ENCODE peak calls at places on chromosomes 4 and X, in seven cellular contexts. P is IMR-90, C is H9, Q is H1, L is mesendoderm, H is mesenchymal stem cell, Y is trophoblast cell. J is an unnamed sample.

GRCh38 chrX:30170900-30171299 is 44.5 kb upstream of the MAGEB2 start:
- DNase-seq in C (no peak), Y (no peak), H (no peak), L (no peak), P (no peak), Q (no peak), J (no peak)

GRCh38 chr4:176274441-176274840 is 5.4 kb upstream of the ASB5 start:
- DNase-seq in C (no peak), H (no peak), P (no peak), Q (no peak), Y (peak), L (no peak), J (no peak)

GRCh38 chr4:36757623-36758311 is 476.4 kb downstream of the DTHD1 start:
- DNase-seq in P (no peak), L (peak), Y (no peak), Q (no peak), C (no peak), H (no peak), J (no peak)

GRCh38 chr4:116027311-116027710 is 913.9 kb upstream of the NDST4 start:
- DNase-seq in H (no peak), P (no peak), Q (no peak), C (no peak), L (peak), Y (no peak), J (no peak)

GRCh38 chrX:104122829-104123228 is 10.5 kb downstream of the ZCCHC18 start:
- DNase-seq in L (no peak), Y (no peak), Q (no peak), P (no peak), C (no peak), H (no peak), J (no peak)

GRCh38 chr4:1216869-1217294 is 32.0 kb downstream of the CTBP1 start:
- DNase-seq in Q (no peak), C (no peak), P (no peak), H (no peak), L (no peak), Y (no peak), J (no peak)

GRCh38 chrX:52574416-52575275 is 57.8 kb upstream of the XAGE1B start:
- DNase-seq in H (peak), Y (peak), C (no peak), P (peak), Q (no peak), L (peak), J (peak)

GRCh38 chrX:46169808-46170207 is 375.4 kb downstream of the ZNF674 start:
- DNase-seq in C (no peak), H (no peak), Y (peak), P (no peak), Q (no peak), L (no peak), J (no peak)

GRCh38 chr4:153082322-153083301 is 121.6 kb upstream of the TRIM2 start:
- DNase-seq in L (no peak), P (no peak), Y (no peak), Q (no peak), C (no peak), H (peak), J (no peak)

GRCh38 chr4:25098964-25099843 is 61.0 kb downstream of the SEPSECS start:
- DNase-seq in L (peak), H (no peak), Y (peak), Q (no peak), C (no peak), P (peak), J (no peak)

GRCh38 chr4:156686120-156686519 is 285.5 kb downstream of the PDGFC start:
- DNase-seq in P (peak), C (no peak), Y (peak), H (peak), Q (no peak), L (no peak), J (no peak)

GRCh38 chrX:47815901-47816845 is 20.5 kb upstream of the ZNF81 start:
- DNase-seq in Q (no peak), P (no peak), C (peak), H (no peak), Y (no peak), L (peak), J (no peak)

GRCh38 chrX:75623535-75623934 is 100.7 kb upstream of the ZDHHC15 start:
- DNase-seq in Q (no peak), Y (peak), C (no peak), H (no peak), P (no peak), L (peak), J (no peak)

GRCh38 chrX:153773741-153774575 is 6.9 kb upstream of the SRPK3 start:
- DNase-seq in L (no peak), H (no peak), P (no peak), C (no peak), Y (no peak), Q (no peak), J (no peak)

GRCh38 chr4:26945794-26946193 is 85.2 kb downstream of the STIM2 start:
- DNase-seq in Q (no peak), C (no peak), H (no peak), Y (no peak), P (no peak), L (no peak), J (no peak)

GRCh38 chrX:25873196-25873595 is 264.9 kb upstream of the MAGEB18 start:
- DNase-seq in Q (no peak), Y (no peak), L (no peak), H (no peak), P (no peak), C (no peak), J (no peak)

GRCh38 chr4:139142097-139142496 is 34.9 kb downstream of the ELF2 start:
- DNase-seq in C (no peak), H (no peak), P (no peak), Q (no peak), L (no peak), Y (no peak), J (no peak)

GRCh38 chr4:151921371-151921770 is 160.6 kb upstream of the GATB start:
- DNase-seq in Q (no peak), P (peak), L (no peak), C (no peak), H (peak), Y (no peak), J (no peak)

GRCh38 chr4:36815536-36815935 is 429.0 kb upstream of the NWD2 start:
- DNase-seq in P (no peak), Y (no peak), H (no peak), Q (no peak), C (no peak), L (no peak), J (no peak)

GRCh38 chr4:7763788-7764187 is 175.9 kb downstream of the AFAP1 start:
- DNase-seq in P (peak), L (peak), C (no peak), H (peak), Q (no peak), Y (peak), J (no peak)

GRCh38 chrX:150540965-150541364 is 27.5 kb upstream of the MTM1 start:
- DNase-seq in H (no peak), L (no peak), P (no peak), Q (no peak), C (no peak), Y (no peak), J (no peak)

GRCh38 chr4:62431513-62431912 is 1231.4 kb downstream of the ADGRL3 start:
- DNase-seq in Q (no peak), H (no peak), L (no peak), C (peak), Y (no peak), P (no peak), J (no peak)

GRCh38 chrX:105564536-105564935 is 257.8 kb upstream of the NRK start:
- DNase-seq in L (no peak), Q (no peak), H (peak), Y (no peak), C (no peak), P (peak), J (no peak)

GRCh38 chr4:139555073-139555704 is 830 bp downstream of the SETD7 start:
- DNase-seq in H (peak), P (peak), Y (peak), C (peak), Q (no peak), L (peak), J (peak)

DNA sequence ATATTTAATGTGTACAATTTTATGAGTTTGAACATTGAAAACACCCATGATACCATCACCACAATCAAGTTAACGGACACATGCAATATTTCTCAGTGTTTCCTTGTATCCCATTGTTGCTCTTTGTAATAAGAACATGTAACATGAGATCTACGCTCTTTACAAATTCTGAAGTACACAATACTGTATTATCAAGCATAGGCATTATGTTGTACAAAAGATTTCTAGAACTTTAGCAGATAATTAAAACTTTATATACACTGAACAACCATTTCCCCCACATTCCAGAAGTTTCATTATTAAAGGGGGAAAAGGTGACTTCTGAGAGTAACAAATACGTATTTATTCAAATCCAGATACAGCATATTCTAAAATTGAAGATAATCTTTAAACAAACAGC is 114.5 kb downstream of the SLC10A7 start:
- DNase-seq in L (no peak), Q (no peak), Y (no peak), P (no peak), C (no peak), H (no peak), J (no peak)
- H3K27ac ChIP-seq in L (no peak), Q (no peak), Y (no peak), P (no peak), C (no peak), H (no peak), J (no peak)

GRCh38 chr4:110629780-110630500 is 7.1 kb upstream of the PITX2 start:
- DNase-seq in L (peak), Y (no peak), Q (no peak), P (no peak), H (peak), C (no peak), J (no peak)

GRCh38 chr4:110631582-110632505 is 9.0 kb upstream of the PITX2 start:
- DNase-seq in Y (peak), P (peak), H (peak), C (peak), L (peak), Q (no peak), J (peak)

GRCh38 chr4:110632506-110633357 is 9.9 kb upstream of the PITX2 start:
- DNase-seq in H (peak), Q (no peak), L (peak), C (peak), P (no peak), Y (no peak), J (peak)

GRCh38 chr4:110629214-110629754 is 6.4 kb upstream of the PITX2 start:
- DNase-seq in P (no peak), Y (no peak), C (peak), Q (no peak), H (peak), L (peak), J (no peak)

GRCh38 chr4:110630621-110631402 is 7.9 kb upstream of the PITX2 start:
- DNase-seq in P (no peak), L (peak), C (peak), Q (no peak), H (peak), Y (no peak), J (peak)
- H3K4ac ChIP-seq in P (no peak), L (no peak), C (no peak), Q (no peak), H (no peak), Y (no peak), J (no peak)

DNA sequence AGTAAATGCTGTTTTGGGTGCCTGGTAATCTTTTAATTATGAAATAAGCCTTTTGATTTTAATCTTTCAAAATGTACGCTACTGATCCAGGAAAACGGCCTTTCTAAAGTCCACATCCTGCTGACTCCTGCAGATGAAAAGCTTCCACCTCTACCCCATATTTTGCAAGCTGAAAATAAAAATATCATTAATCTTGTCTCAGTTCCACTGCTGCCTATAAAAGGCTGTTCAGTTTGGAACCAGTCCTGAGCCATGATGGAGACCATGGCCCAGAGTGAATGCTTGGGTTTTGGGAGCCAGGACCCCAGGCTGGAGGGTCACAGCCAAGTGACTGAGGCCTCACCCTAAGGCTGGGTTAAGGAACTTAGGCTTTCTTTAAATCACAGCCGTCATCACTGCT is 110.8 kb downstream of the AFF1 start:
- DNase-seq in H (no peak), L (no peak), Y (no peak), C (no peak), Q (no peak), P (no peak), J (no peak)
- H3K27ac ChIP-seq in H (no peak), L (no peak), Y (no peak), C (no peak), Q (no peak), P (no peak), J (no peak)

DNA sequence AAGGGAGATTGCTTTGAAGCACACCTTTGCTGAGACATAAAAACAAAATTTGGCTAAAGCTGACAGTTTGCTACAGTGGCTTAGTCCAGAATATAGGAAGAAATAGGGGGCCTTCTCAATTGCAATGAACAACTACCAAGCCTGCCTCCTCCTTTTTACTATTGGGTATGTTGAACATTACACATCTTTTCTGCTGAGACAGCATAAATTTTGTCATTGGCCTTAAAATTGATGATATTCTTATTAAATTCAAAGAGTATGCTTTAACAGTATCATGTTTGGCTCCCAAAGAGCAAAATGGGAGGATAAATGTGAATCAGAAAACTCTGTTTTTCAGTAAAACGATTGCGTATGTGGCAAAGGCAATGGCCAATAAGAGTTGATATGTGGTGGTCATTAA is 721.9 kb upstream of the IGFBP7 start:
- DNase-seq in C (no peak), Y (no peak), L (no peak), Q (no peak), P (no peak), H (no peak), J (no peak)
- H3K4ac ChIP-seq in C (no peak), Y (no peak), L (no peak), Q (no peak), P (no peak), H (no peak), J (no peak)

GRCh38 chrX:74534569-74535038 is 79.8 kb downstream of the RLIM start:
- DNase-seq in Q (no peak), P (peak), L (peak), Y (peak), H (peak), C (no peak), J (no peak)
- H3K27ac ChIP-seq in Q (no peak), P (peak), L (no peak), Y (no peak), H (peak), C (no peak), J (no peak)

GRCh38 chr4:184437988-184438774 is 36.2 kb downstream of the IRF2 start:
- DNase-seq in Q (no peak), L (no peak), P (peak), C (no peak), H (no peak), Y (no peak), J (no peak)

GRCh38 chr4:184439856-184440592 is 34.3 kb downstream of the IRF2 start:
- DNase-seq in Y (peak), P (peak), H (no peak), C (no peak), L (no peak), Q (no peak), J (no peak)

GRCh38 chr4:184440593-184441358 is 33.6 kb downstream of the IRF2 start:
- DNase-seq in Y (no peak), C (no peak), L (no peak), H (no peak), Q (no peak), P (no peak), J (no peak)

GRCh38 chr4:184437565-184437964 is 36.8 kb downstream of the IRF2 start:
- DNase-seq in Q (no peak), L (no peak), H (no peak), P (peak), C (no peak), Y (no peak), J (no peak)

DNA sequence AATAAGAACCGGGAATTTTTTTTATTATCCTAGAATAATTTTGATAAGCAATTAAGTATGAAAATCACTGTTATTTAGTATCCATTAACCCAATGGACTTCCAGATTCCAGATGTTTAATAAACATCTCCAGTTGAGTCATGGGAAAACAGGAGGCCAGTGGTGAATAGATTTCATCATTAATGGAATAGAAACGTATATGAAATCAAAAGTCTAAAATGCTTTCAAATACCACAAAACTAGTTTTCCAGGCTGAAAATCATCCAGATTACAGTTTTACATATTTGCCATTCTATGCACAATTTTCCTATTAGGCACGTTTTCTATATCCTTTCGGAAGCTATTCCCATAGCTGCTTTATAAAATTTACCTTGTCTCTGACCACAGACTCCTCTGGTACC is 35.0 kb downstream of the IRF2 start:
- DNase-seq in P (peak), H (no peak), Y (peak), L (no peak), Q (no peak), C (no peak), J (no peak)
- H3K4ac ChIP-seq in P (peak), H (no peak), Y (no peak), L (no peak), Q (no peak), C (no peak), J (no peak)

J was measured in neuronal stem cell.